ENCODE peak calls at places on chromosomes 7 and 10, in eight cellular contexts. One of them, this sample, is unnamed. For H3K4me1, the result is how much of the 10 kb centered on the place peaks cover.

GRCh38 chr7:97580205-97580604 is 151.7 kb upstream of the TAC1 start:
- DNase-seq in gastrocnemius medialis: no peak
- DNase-seq in IMR-90: no peak
- DNase-seq in psoas muscle: no peak
- DNase-seq in body of pancreas: no peak
- DNase-seq in left ventricle myocardium inferior: no peak
- DNase-seq in Caco-2: no peak
- DNase-seq in A549: no peak
- DNase-seq in this sample: no peak

GRCh38 chr7:77797734-77798393 is 370 bp downstream of the TMEM60 start:
- DNase-seq in A549: no peak
- DNase-seq in body of pancreas: no peak
- DNase-seq in gastrocnemius medialis: no peak
- DNase-seq in Caco-2: peak
- DNase-seq in IMR-90: peak
- DNase-seq in left ventricle myocardium inferior: peak
- DNase-seq in psoas muscle: no peak
- DNase-seq in this sample: no peak

GRCh38 chr10:7302393-7303054 is 108.3 kb downstream of the SFMBT2 start:
- DNase-seq in left ventricle myocardium inferior: no peak
- DNase-seq in psoas muscle: no peak
- DNase-seq in A549: no peak
- DNase-seq in IMR-90: peak
- DNase-seq in Caco-2: no peak
- DNase-seq in gastrocnemius medialis: no peak
- DNase-seq in body of pancreas: no peak
- DNase-seq in this sample: no peak

GRCh38 chr7:159031135-159031701 is 113.4 kb downstream of the VIPR2 start:
- DNase-seq in IMR-90: no peak
- DNase-seq in A549: no peak
- DNase-seq in psoas muscle: peak
- DNase-seq in left ventricle myocardium inferior: peak
- DNase-seq in body of pancreas: peak
- DNase-seq in Caco-2: no peak
- DNase-seq in gastrocnemius medialis: peak
- DNase-seq in this sample: peak

GRCh38 chr10:46543379-46544014 is 13.0 kb downstream of the GPRIN2 start:
- DNase-seq in body of pancreas: no peak
- DNase-seq in A549: no peak
- DNase-seq in psoas muscle: no peak
- DNase-seq in IMR-90: no peak
- DNase-seq in Caco-2: peak
- DNase-seq in left ventricle myocardium inferior: peak
- DNase-seq in gastrocnemius medialis: no peak
- DNase-seq in this sample: no peak

GRCh38 chr7:157007470-157008066 is 2.9 kb downstream of the MNX1 start:
- DNase-seq in body of pancreas: no peak
- DNase-seq in gastrocnemius medialis: no peak
- DNase-seq in A549: no peak
- DNase-seq in Caco-2: no peak
- DNase-seq in left ventricle myocardium inferior: no peak
- DNase-seq in psoas muscle: no peak
- DNase-seq in IMR-90: no peak
- DNase-seq in this sample: no peak

GRCh38 chr7:138396251-138397070 is 63.6 kb upstream of the TRIM24 start:
- DNase-seq in left ventricle myocardium inferior: no peak
- DNase-seq in psoas muscle: no peak
- DNase-seq in IMR-90: no peak
- DNase-seq in body of pancreas: peak
- DNase-seq in Caco-2: peak
- DNase-seq in A549: peak
- DNase-seq in gastrocnemius medialis: no peak
- DNase-seq in this sample: no peak

GRCh38 chr10:54559498-54559897 is 241.5 kb downstream of the PCDH15 start:
- DNase-seq in gastrocnemius medialis: no peak
- DNase-seq in Caco-2: no peak
- DNase-seq in left ventricle myocardium inferior: no peak
- DNase-seq in psoas muscle: no peak
- DNase-seq in A549: no peak
- DNase-seq in body of pancreas: no peak
- DNase-seq in IMR-90: peak
- DNase-seq in this sample: no peak

GRCh38 chr10:32445036-32445435 is 904 bp upstream of the CCDC7 start:
- DNase-seq in IMR-90: no peak
- DNase-seq in psoas muscle: no peak
- DNase-seq in A549: peak
- DNase-seq in Caco-2: no peak
- DNase-seq in body of pancreas: no peak
- DNase-seq in gastrocnemius medialis: no peak
- DNase-seq in left ventricle myocardium inferior: no peak
- DNase-seq in this sample: no peak

GRCh38 chr7:2014391-2015241 is 218.1 kb downstream of the MAD1L1 start:
- DNase-seq in left ventricle myocardium inferior: peak
- DNase-seq in body of pancreas: peak
- DNase-seq in gastrocnemius medialis: peak
- DNase-seq in Caco-2: peak
- DNase-seq in IMR-90: no peak
- DNase-seq in A549: no peak
- DNase-seq in psoas muscle: peak
- DNase-seq in this sample: no peak

GRCh38 chr7:38660427-38661099 is 29.4 kb upstream of the AMPH start:
- DNase-seq in Caco-2: no peak
- DNase-seq in body of pancreas: peak
- DNase-seq in left ventricle myocardium inferior: no peak
- DNase-seq in gastrocnemius medialis: no peak
- DNase-seq in psoas muscle: no peak
- DNase-seq in IMR-90: peak
- DNase-seq in A549: peak
- DNase-seq in this sample: no peak

GRCh38 chr10:103986360-103986759 is 19.4 kb downstream of the SLK start:
- DNase-seq in gastrocnemius medialis: no peak
- DNase-seq in left ventricle myocardium inferior: no peak
- DNase-seq in IMR-90: no peak
- DNase-seq in body of pancreas: no peak
- DNase-seq in psoas muscle: no peak
- DNase-seq in A549: no peak
- DNase-seq in Caco-2: no peak
- DNase-seq in this sample: no peak

GRCh38 chr10:124508070-124508667 is 46.5 kb downstream of the LHPP start:
- DNase-seq in A549: no peak
- DNase-seq in left ventricle myocardium inferior: no peak
- DNase-seq in body of pancreas: no peak
- DNase-seq in gastrocnemius medialis: no peak
- DNase-seq in psoas muscle: no peak
- DNase-seq in IMR-90: no peak
- DNase-seq in Caco-2: no peak
- DNase-seq in this sample: no peak

GRCh38 chr10:49419005-49419404 is 23.1 kb upstream of the DRGX start:
- DNase-seq in psoas muscle: no peak
- DNase-seq in left ventricle myocardium inferior: no peak
- DNase-seq in IMR-90: no peak
- DNase-seq in A549: no peak
- DNase-seq in gastrocnemius medialis: no peak
- DNase-seq in body of pancreas: peak
- DNase-seq in Caco-2: peak
- DNase-seq in this sample: no peak

GRCh38 chr10:43206391-43207235 is 60.3 kb downstream of the RASGEF1A start:
- DNase-seq in Caco-2: peak
- DNase-seq in psoas muscle: peak
- DNase-seq in left ventricle myocardium inferior: peak
- DNase-seq in IMR-90: no peak
- DNase-seq in A549: no peak
- DNase-seq in gastrocnemius medialis: no peak
- DNase-seq in body of pancreas: peak
- DNase-seq in this sample: no peak

GRCh38 chr7:91030680-91031079 is 233.6 kb upstream of the FZD1 start:
- DNase-seq in body of pancreas: no peak
- DNase-seq in Caco-2: no peak
- DNase-seq in A549: no peak
- DNase-seq in gastrocnemius medialis: no peak
- DNase-seq in psoas muscle: no peak
- DNase-seq in IMR-90: no peak
- DNase-seq in left ventricle myocardium inferior: no peak
- DNase-seq in this sample: no peak

DNA sequence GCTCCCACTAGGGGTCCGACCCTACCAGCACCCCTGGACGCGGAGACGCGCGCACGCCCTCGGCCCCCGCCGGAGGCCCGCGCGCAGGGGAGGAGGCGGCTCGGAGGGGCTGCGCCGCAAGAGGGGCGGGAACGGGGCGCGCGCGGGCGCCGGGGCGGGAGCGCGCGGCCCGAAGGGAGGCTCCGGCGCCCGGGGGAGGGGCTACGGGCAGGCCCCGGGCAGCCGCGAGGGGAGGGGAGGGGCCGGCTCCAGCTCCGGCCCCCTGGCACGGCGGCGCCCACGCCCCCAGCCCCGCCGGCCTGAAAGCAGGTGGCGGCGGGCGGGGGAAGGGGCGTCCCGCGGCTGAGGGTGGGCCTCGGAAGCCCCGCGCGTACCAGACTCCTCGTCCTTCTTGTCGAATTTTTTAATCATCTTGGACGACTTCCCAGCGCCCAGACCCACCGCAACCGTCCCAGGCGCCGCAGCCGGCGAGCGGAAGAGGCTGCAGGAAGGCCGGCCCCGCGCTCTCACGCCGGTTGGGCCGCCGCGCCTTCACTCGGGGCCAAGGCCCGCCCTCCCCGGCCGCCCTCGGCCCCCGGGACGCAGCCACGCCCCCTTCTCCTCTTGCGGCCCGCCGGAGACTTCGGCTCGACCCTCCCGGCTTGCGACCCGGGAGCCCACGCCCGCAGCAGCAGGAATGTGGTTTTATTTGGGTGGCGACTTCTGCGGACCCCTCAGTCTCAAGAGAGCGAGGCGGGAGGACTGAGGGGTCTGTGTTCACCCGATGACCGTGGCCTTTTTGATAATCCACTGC is at the start of gene COPG2:
- DNase-seq in body of pancreas: peak
- DNase-seq in left ventricle myocardium inferior: peak
- DNase-seq in Caco-2: peak
- DNase-seq in A549: peak
- DNase-seq in IMR-90: peak
- DNase-seq in gastrocnemius medialis: peak
- DNase-seq in psoas muscle: peak
- DNase-seq in this sample: no peak
- TF ChIP-seq CTCF in body of pancreas: no peak
- TF ChIP-seq CTCF in left ventricle myocardium inferior: peak
- TF ChIP-seq CTCF in Caco-2: no peak
- TF ChIP-seq CTCF in A549: no peak
- TF ChIP-seq CTCF in IMR-90: no peak
- TF ChIP-seq CTCF in gastrocnemius medialis: peak
- TF ChIP-seq CTCF in psoas muscle: no peak
- TF ChIP-seq CTCF in this sample: no peak

GRCh38 chr7:131027287-131027773 is 293.3 kb upstream of the KLF14 start:
- DNase-seq in left ventricle myocardium inferior: peak
- DNase-seq in IMR-90: peak
- DNase-seq in A549: no peak
- DNase-seq in Caco-2: no peak
- DNase-seq in psoas muscle: peak
- DNase-seq in gastrocnemius medialis: peak
- DNase-seq in body of pancreas: peak
- DNase-seq in this sample: no peak
- H3K4me1 ChIP-seq in left ventricle myocardium inferior: half or more
- H3K4me1 ChIP-seq in IMR-90: under half
- H3K4me1 ChIP-seq in A549: under half
- H3K4me1 ChIP-seq in Caco-2: under half
- H3K4me1 ChIP-seq in psoas muscle: half or more
- H3K4me1 ChIP-seq in gastrocnemius medialis: half or more
- H3K4me1 ChIP-seq in body of pancreas: under half
- H3K4me1 ChIP-seq in this sample: half or more

GRCh38 chr7:3159445-3159844 is 115.8 kb upstream of the CARD11 start:
- DNase-seq in left ventricle myocardium inferior: no peak
- DNase-seq in psoas muscle: no peak
- DNase-seq in Caco-2: no peak
- DNase-seq in gastrocnemius medialis: no peak
- DNase-seq in body of pancreas: peak
- DNase-seq in IMR-90: no peak
- DNase-seq in A549: no peak
- DNase-seq in this sample: no peak

GRCh38 chr7:3159039-3159438 is 115.4 kb upstream of the CARD11 start:
- DNase-seq in body of pancreas: no peak
- DNase-seq in Caco-2: no peak
- DNase-seq in left ventricle myocardium inferior: no peak
- DNase-seq in gastrocnemius medialis: no peak
- DNase-seq in psoas muscle: no peak
- DNase-seq in A549: no peak
- DNase-seq in IMR-90: no peak
- DNase-seq in this sample: no peak

GRCh38 chr7:3165681-3166580 is 122.3 kb upstream of the CARD11 start:
- DNase-seq in A549: no peak
- DNase-seq in body of pancreas: peak
- DNase-seq in left ventricle myocardium inferior: no peak
- DNase-seq in psoas muscle: no peak
- DNase-seq in gastrocnemius medialis: no peak
- DNase-seq in IMR-90: no peak
- DNase-seq in Caco-2: no peak
- DNase-seq in this sample: no peak

GRCh38 chr7:3164363-3164762 is 120.7 kb upstream of the CARD11 start:
- DNase-seq in body of pancreas: peak
- DNase-seq in gastrocnemius medialis: no peak
- DNase-seq in psoas muscle: no peak
- DNase-seq in IMR-90: no peak
- DNase-seq in left ventricle myocardium inferior: peak
- DNase-seq in A549: no peak
- DNase-seq in Caco-2: peak
- DNase-seq in this sample: no peak

DNA sequence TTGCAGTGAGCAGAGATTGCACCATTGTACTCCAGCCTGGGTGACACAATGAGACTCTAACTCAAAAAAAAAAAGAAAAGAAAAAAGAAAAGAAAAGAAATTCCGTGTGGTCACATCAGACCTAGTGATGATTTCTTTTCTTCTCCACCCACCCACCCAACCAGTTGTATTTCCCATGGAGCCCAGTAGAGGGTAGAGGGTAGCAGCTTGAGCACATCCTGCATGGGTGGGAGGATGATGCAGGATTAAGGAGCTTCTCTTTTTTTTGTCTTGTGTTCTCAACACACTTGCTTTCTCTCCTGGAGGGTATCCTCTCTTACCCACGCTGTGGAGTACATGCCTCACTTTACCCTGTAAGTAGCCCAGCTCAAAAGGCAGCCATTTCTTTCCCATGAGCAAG is 118.6 kb upstream of the CARD11 start:
- DNase-seq in psoas muscle: no peak
- DNase-seq in body of pancreas: no peak
- DNase-seq in Caco-2: no peak
- DNase-seq in IMR-90: peak
- DNase-seq in gastrocnemius medialis: no peak
- DNase-seq in left ventricle myocardium inferior: no peak
- DNase-seq in A549: no peak
- DNase-seq in this sample: no peak
- TF ChIP-seq CTCF in psoas muscle: no peak
- TF ChIP-seq CTCF in body of pancreas: no peak
- TF ChIP-seq CTCF in Caco-2: no peak
- TF ChIP-seq CTCF in IMR-90: no peak
- TF ChIP-seq CTCF in gastrocnemius medialis: no peak
- TF ChIP-seq CTCF in left ventricle myocardium inferior: peak
- TF ChIP-seq CTCF in A549: no peak
- TF ChIP-seq CTCF in this sample: no peak

DNA sequence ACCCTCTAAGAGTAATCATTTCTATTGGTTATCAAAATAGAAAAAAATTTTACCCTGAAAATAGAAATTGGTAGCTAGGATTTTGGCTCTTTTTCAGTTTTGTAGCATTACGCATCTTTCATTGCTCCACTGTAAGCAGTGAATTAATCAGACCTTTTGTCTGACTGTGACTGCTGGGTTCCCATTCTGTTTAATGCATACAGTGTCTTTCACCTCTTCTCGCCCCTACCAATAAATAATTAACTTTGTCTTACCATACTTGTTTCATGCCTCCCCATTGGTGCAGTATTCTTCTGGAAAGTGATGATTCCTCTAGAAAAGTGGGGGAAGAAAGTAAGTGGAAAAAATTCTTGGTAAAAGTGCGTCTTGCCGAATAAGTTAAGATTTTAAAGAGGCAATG is 73.2 kb downstream of the AP3M1 start:
- DNase-seq in IMR-90: no peak
- DNase-seq in A549: no peak
- DNase-seq in Caco-2: no peak
- DNase-seq in psoas muscle: no peak
- DNase-seq in body of pancreas: no peak
- DNase-seq in left ventricle myocardium inferior: no peak
- DNase-seq in gastrocnemius medialis: no peak
- DNase-seq in this sample: no peak
- H3K4me1 ChIP-seq in IMR-90: under half
- H3K4me1 ChIP-seq in A549: half or more
- H3K4me1 ChIP-seq in Caco-2: under half
- H3K4me1 ChIP-seq in psoas muscle: half or more
- H3K4me1 ChIP-seq in body of pancreas: under half
- H3K4me1 ChIP-seq in left ventricle myocardium inferior: half or more
- H3K4me1 ChIP-seq in gastrocnemius medialis: under half
- H3K4me1 ChIP-seq in this sample: under half